ENCODE peak calls at places on chromosomes 5 and 9, in six cellular contexts. Q is AG10803, F is kidney epithelial cell, L is astrocyte of the spinal cord, R is tibial nerve, M is heart left ventricle. X is an unnamed sample.

GRCh38 chr5:138986186-138986775 is 111.1 kb upstream of the LRRTM2 start:
- DNase-seq in Q (no peak), F (no peak), L (no peak), R (no peak), M (no peak), X (no peak)

GRCh38 chr5:113682497-113683136 is 169.1 kb downstream of the YTHDC2 start:
- DNase-seq in Q (peak; percentile 14), F (no peak), L (no peak), R (no peak), M (no peak), X (no peak)

GRCh38 chr5:112208699-112209615 is 210.1 kb downstream of the EPB41L4A start:
- DNase-seq in Q (no peak), F (no peak), L (no peak), R (no peak), M (no peak), X (no peak)

GRCh38 chr9:98907055-98907454 is 36.7 kb upstream of the COL15A1 start:
- DNase-seq in Q (peak; percentile 30), F (no peak), L (no peak), R (no peak), M (no peak), X (no peak)

GRCh38 chr5:175700991-175701390 is 43.1 kb downstream of the HRH2 start:
- DNase-seq in Q (no peak), F (no peak), L (no peak), R (no peak), M (no peak), X (no peak)

GRCh38 chr9:132268725-132269352 is 85.9 kb downstream of the SETX start:
- DNase-seq in Q (peak; percentile 61), F (no peak), L (peak; percentile 66), R (peak; percentile 71), M (peak; percentile 66), X (no peak)

GRCh38 chr5:82422751-82423181 is 144.6 kb upstream of the RPS23 start:
- DNase-seq in Q (peak; percentile 78), F (no peak), L (peak; percentile 60), R (peak; percentile 67), M (no peak), X (no peak)

GRCh38 chr5:151005975-151006576 is 14.3 kb upstream of the GPX3 start:
- DNase-seq in Q (peak; percentile 55), F (no peak), L (no peak), R (peak; percentile 97), M (peak; percentile 68), X (no peak)

GRCh38 chr9:134268308-134268724 is 57.9 kb upstream of the RXRA start:
- DNase-seq in Q (no peak), F (no peak), L (no peak), R (no peak), M (no peak), X (no peak)

GRCh38 chr5:69504036-69504435 is 11.4 kb downstream of the OCLN start:
- DNase-seq in Q (no peak), F (no peak), L (no peak), R (no peak), M (no peak), X (no peak)

GRCh38 chr5:118405650-118406061 is 582.7 kb downstream of the DTWD2 start:
- DNase-seq in Q (no peak), F (no peak), L (peak; percentile 5), R (no peak), M (peak; percentile 19), X (no peak)

GRCh38 chr5:112196574-112196973 is 222.5 kb downstream of the EPB41L4A start:
- DNase-seq in Q (no peak), F (no peak), L (no peak), R (no peak), M (no peak), X (no peak)

GRCh38 chr5:37665889-37666288 is 174.0 kb downstream of the GDNF start:
- DNase-seq in Q (peak; percentile 55), F (peak; percentile 23), L (peak; percentile 42), R (no peak), M (peak; percentile 66), X (no peak)

GRCh38 chr5:150258126-150258525 is 31.4 kb downstream of the CAMK2A start:
- DNase-seq in Q (no peak), F (no peak), L (no peak), R (no peak), M (no peak), X (no peak)

GRCh38 chr5:156015137-156015536 is 311.8 kb upstream of the SGCD start:
- DNase-seq in Q (no peak), F (no peak), L (no peak), R (no peak), M (no peak), X (no peak)

GRCh38 chr5:95838001-95838520 is 15.5 kb upstream of the GLRX start:
- DNase-seq in Q (no peak), F (no peak), L (no peak), R (no peak), M (no peak), X (no peak)

GRCh38 chr9:133135193-133135745 is 14.2 kb upstream of the RALGDS start:
- DNase-seq in Q (peak; percentile 88), F (peak; percentile 68), L (peak; percentile 96), R (no peak), M (peak; percentile 64), X (no peak)

GRCh38 chr9:130981761-130982147 is 27.2 kb upstream of the LAMC3 start:
- DNase-seq in Q (no peak), F (no peak), L (no peak), R (no peak), M (no peak), X (no peak)

GRCh38 chr5:128100860-128101557 is 17.4 kb downstream of the SLC12A2 start:
- DNase-seq in Q (no peak), F (no peak), L (no peak), R (no peak), M (no peak), X (no peak)

GRCh38 chr5:110770286-110770685 is 31.5 kb downstream of the SLC25A46 start:
- DNase-seq in Q (no peak), F (no peak), L (no peak), R (no peak), M (no peak), X (no peak)

GRCh38 chr9:22040760-22041159 is 31.7 kb upstream of the CDKN2B start:
- DNase-seq in Q (peak; percentile 82), F (no peak), L (peak; percentile 77), R (no peak), M (no peak), X (peak; percentile 38)

GRCh38 chr9:119955276-119955675 is 586.0 kb upstream of the BRINP1 start:
- DNase-seq in Q (peak; percentile 56), F (no peak), L (no peak), R (no peak), M (no peak), X (no peak)

GRCh38 chr5:154652746-154653417 is 102.3 kb upstream of the LARP1 start:
- DNase-seq in Q (peak; percentile 20), F (no peak), L (no peak), R (no peak), M (no peak), X (no peak)

GRCh38 chr5:171893290-171893890 is 107.8 kb downstream of the SMIM23 start:
- DNase-seq in Q (peak; percentile 90), F (no peak), L (peak; percentile 61), R (no peak), M (no peak), X (peak; percentile 86)

GRCh38 chr5:142857405-142857804 is 87.2 kb downstream of the ARHGAP26 start:
- DNase-seq in Q (no peak), F (no peak), L (no peak), R (no peak), M (no peak), X (no peak)
- TF ChIP-seq CTCF in Q (no peak), F (no peak), L (no peak), R (no peak), M (no peak), X (no peak)

GRCh38 chr9:19087601-19088000 is 15.1 kb downstream of the HAUS6 start:
- DNase-seq in Q (no peak), F (peak; percentile 80), L (peak; percentile 32), R (no peak), M (no peak), X (no peak)

DNA sequence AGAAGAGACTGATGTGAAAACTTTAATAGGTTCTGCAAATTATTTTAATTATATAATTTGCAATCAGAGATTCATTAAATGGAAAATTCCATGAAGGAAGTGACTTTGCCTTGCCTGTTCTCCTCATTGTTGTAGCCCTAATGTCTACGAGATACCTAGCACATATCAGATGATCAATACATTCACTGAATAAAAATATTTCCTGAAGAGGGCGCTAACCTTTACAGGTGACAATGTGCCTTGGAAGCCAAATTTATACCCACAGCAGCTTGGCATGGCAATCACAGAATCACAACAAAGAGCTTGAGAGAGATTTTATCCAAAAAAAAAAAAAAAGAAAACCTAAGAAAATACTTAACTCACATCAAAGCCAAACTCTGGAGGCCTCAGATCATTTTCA is 17.4 kb downstream of the HAUS6 start:
- DNase-seq in Q (peak; percentile 27), F (no peak), L (no peak), R (no peak), M (no peak), X (no peak)
- TF ChIP-seq CTCF in Q (peak; percentile 29), F (peak; percentile 29), L (peak; percentile 30), R (no peak), M (peak; percentile 36), X (no peak)

DNA sequence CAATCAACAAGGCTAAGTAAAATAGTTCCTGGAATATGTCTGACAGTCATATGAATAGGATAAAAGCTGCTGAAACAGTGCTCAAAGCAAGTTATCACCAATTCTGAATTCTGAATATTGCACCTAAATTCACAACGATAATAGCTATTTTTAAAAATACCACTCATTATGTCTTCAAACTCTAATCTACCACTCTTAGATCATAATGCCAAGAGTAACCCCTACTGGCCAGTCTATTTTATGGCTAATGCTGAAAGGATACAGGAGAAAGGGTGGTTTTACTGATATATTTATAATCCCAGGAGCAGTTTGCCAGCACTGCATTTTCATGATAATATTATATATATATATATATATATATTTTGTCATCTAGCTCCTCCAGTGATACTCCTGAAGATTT is 232.8 kb downstream of the PDE4D start:
- DNase-seq in Q (peak; percentile 40), F (no peak), L (peak; percentile 62), R (no peak), M (no peak), X (no peak)
- TF ChIP-seq CTCF in Q (peak; percentile 59), F (peak; percentile 31), L (peak; percentile 62), R (peak; percentile 16), M (no peak), X (peak; percentile 34)

GRCh38 chr9:14062449-14063187 is 251.3 kb downstream of the NFIB start:
- DNase-seq in Q (peak; percentile 13), F (peak; percentile 19), L (peak; percentile 75), R (no peak), M (no peak), X (no peak)

GRCh38 chr9:14063799-14064198 is 250.1 kb downstream of the NFIB start:
- DNase-seq in Q (no peak), F (no peak), L (no peak), R (no peak), M (no peak), X (no peak)

GRCh38 chr9:14068690-14069089 is 245.3 kb downstream of the NFIB start:
- DNase-seq in Q (no peak), F (no peak), L (no peak), R (no peak), M (no peak), X (no peak)

GRCh38 chr9:14066032-14066431 is 247.9 kb downstream of the NFIB start:
- DNase-seq in Q (no peak), F (no peak), L (no peak), R (no peak), M (no peak), X (no peak)

DNA sequence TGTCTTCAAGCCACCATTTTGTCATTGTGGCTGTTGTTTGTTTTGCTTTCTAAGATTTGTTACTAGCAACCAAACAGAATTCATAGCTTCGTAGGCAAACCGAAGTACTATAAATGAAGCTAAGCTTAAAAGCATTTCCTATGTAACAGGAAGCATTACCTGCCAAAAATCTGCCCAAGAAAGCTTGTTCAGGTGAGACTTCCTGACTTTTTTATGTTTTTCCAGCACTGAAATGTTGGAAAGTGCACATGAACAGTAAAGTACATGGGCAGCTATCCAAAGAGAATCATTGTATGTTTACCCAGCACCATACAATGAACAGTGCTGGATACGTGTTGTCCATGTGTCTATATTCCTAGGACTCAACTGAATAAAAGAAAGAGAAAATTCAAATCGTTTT is 247.1 kb downstream of the NFIB start:
- DNase-seq in Q (no peak), F (no peak), L (no peak), R (no peak), M (no peak), X (no peak)
- TF ChIP-seq CTCF in Q (no peak), F (no peak), L (no peak), R (no peak), M (no peak), X (no peak)

X was measured in AG04449.